ENCODE peak calls at places on chromosomes 7 and 10, in ten cellular contexts. X is brain microvascular endothelial cell; U is activated T-cell treated with anti-CD3 and anti-CD28 coated beads, Interleukin-2, amount 50 U/mL, for 1 hour; S is stimulated activated CD4-positive, alpha-beta T cell treated with anti-CD3 and anti-CD28 coated beads, Interleukin-4, amount 100 ng/mL, for 1 hour; B is neural progenitor cell; Q is stimulated activated CD8-positive, alpha-beta memory T cell treated with anti-CD3 and anti-CD28 coated beads, Interleukin-2, amount 100 ng/mL, for 1 hour; G is Panc1; W is astrocyte of the spinal cord; P is mesenteric fat pad; O is NCI-H1092 treated with DMSO at 0.1 percent for 48 hours. H is an unnamed sample.

GRCh38 chr10:4061441-4061951 is 276.5 kb upstream of the KLF6 start:
- DNase-seq in Q (no peak), W (no peak), G (no peak), P (no peak), U (no peak), X (no peak), B (no peak), O (no peak), S (no peak), H (peak)

GRCh38 chr10:6522230-6522629 is 57.8 kb downstream of the PRKCQ start:
- DNase-seq in Q (no peak), S (no peak), U (no peak), O (no peak), X (no peak), W (no peak), G (no peak), P (no peak), B (no peak), H (no peak)

GRCh38 chr7:155568335-155568660 is 21.9 kb upstream of the CNPY1 start:
- DNase-seq in G (no peak), O (no peak), W (no peak), P (no peak), X (no peak), Q (no peak), U (no peak), B (no peak), S (no peak), H (no peak)

GRCh38 chr10:3825244-3825643 is 40.2 kb upstream of the KLF6 start:
- DNase-seq in P (no peak), U (no peak), G (no peak), O (no peak), W (peak), S (no peak), Q (no peak), B (peak), X (peak), H (peak)

GRCh38 chr10:49164587-49165188 is 23.5 kb downstream of the TMEM273 start:
- DNase-seq in B (peak), W (peak), U (peak), O (peak), Q (no peak), G (peak), X (peak), P (no peak), S (peak), H (peak)

GRCh38 chr7:137970263-137970975 is 31.5 kb downstream of the CREB3L2 start:
- DNase-seq in G (no peak), W (peak), Q (no peak), S (no peak), X (peak), P (no peak), B (no peak), O (no peak), U (no peak), H (no peak)

GRCh38 chr7:67683628-67684027 is 687.0 kb downstream of the TYW1 start:
- DNase-seq in S (no peak), X (no peak), U (no peak), Q (no peak), B (no peak), G (no peak), O (no peak), W (no peak), P (no peak), H (no peak)

GRCh38 chr10:124699471-124700292 is 44.5 kb downstream of the FAM53B start:
- DNase-seq in B (no peak), W (no peak), Q (no peak), P (no peak), X (no peak), G (no peak), U (no peak), O (no peak), S (no peak), H (no peak)

GRCh38 chr10:74926791-74927585 is 100.6 kb downstream of the KAT6B start:
- DNase-seq in S (no peak), B (no peak), O (no peak), G (no peak), W (no peak), X (no peak), Q (no peak), P (no peak), U (no peak), H (no peak)

GRCh38 chr10:42111076-42111475 is 527.3 kb downstream of the ZNF33B start:
- DNase-seq in U (no peak), B (no peak), X (no peak), Q (no peak), W (no peak), G (no peak), O (no peak), P (no peak), S (no peak), H (no peak)

GRCh38 chr7:38428040-38428439 is 154.6 kb upstream of the TARP start:
- DNase-seq in P (no peak), G (no peak), U (no peak), O (no peak), B (no peak), S (no peak), W (no peak), X (no peak), Q (no peak), H (no peak)

GRCh38 chr7:31735991-31736982 is 49.3 kb downstream of the PPP1R17 start:
- DNase-seq in W (peak), B (peak), O (peak), U (no peak), X (peak), P (no peak), S (no peak), Q (no peak), G (peak), H (peak)

GRCh38 chr7:7719235-7719634 is 828 bp upstream of the RPA3 start:
- DNase-seq in B (no peak), G (peak), Q (no peak), W (peak), O (peak), S (peak), X (peak), U (no peak), P (no peak), H (no peak)

GRCh38 chr10:47025540-47026300 is 114.5 kb downstream of the PTPN20 start:
- DNase-seq in O (no peak), P (peak), Q (no peak), W (peak), S (no peak), B (no peak), X (peak), G (no peak), U (no peak), H (no peak)

GRCh38 chr7:92436843-92437445 is 10.3 kb upstream of the GATAD1 start:
- DNase-seq in P (no peak), X (no peak), B (no peak), O (no peak), U (no peak), W (no peak), S (no peak), Q (no peak), G (no peak), H (no peak)

GRCh38 chr7:26187380-26188290 is 12.9 kb downstream of the HNRNPA2B1 start:
- DNase-seq in O (no peak), Q (no peak), B (no peak), G (no peak), X (no peak), W (no peak), P (no peak), S (no peak), U (no peak), H (peak)

GRCh38 chr7:96685353-96685752 is 24.3 kb downstream of the SEM1 start:
- DNase-seq in B (no peak), Q (no peak), O (no peak), S (no peak), P (no peak), U (no peak), G (no peak), X (no peak), W (no peak), H (no peak)

GRCh38 chr10:47296941-47297340 is 3.1 kb upstream of the GDF10 start:
- DNase-seq in W (no peak), X (no peak), U (no peak), P (no peak), O (no peak), S (no peak), Q (no peak), B (no peak), G (no peak), H (no peak)

GRCh38 chr7:147400926-147401325 is 1189.6 kb upstream of the C7orf33 start:
- DNase-seq in O (no peak), W (no peak), U (no peak), G (no peak), P (no peak), X (no peak), Q (no peak), S (no peak), B (no peak), H (no peak)

GRCh38 chr7:147012670-147013069 is 896.1 kb downstream of the CNTNAP2 start:
- DNase-seq in Q (no peak), B (no peak), X (no peak), S (no peak), P (no peak), G (no peak), W (no peak), O (no peak), U (no peak), H (no peak)

GRCh38 chr7:124246262-124246863 is 213.5 kb upstream of the TMEM229A start:
- DNase-seq in X (no peak), Q (no peak), W (peak), U (no peak), O (no peak), S (no peak), B (no peak), G (no peak), P (no peak), H (no peak)

GRCh38 chr10:49596493-49596809 is 13.7 kb upstream of the SLC18A3 start:
- DNase-seq in Q (no peak), U (no peak), W (no peak), P (peak), S (no peak), O (no peak), G (no peak), B (no peak), X (no peak), H (no peak)

GRCh38 chr10:14453593-14453992 is 122.9 kb upstream of the FRMD4A start:
- DNase-seq in S (no peak), O (no peak), B (no peak), X (no peak), U (no peak), G (no peak), P (no peak), Q (no peak), W (no peak), H (no peak)

GRCh38 chr10:102645741-102646609 is 1.7 kb downstream of the TRIM8 start:
- DNase-seq in U (peak), G (peak), S (peak), X (peak), Q (peak), B (peak), W (peak), O (no peak), P (peak), H (peak)

GRCh38 chr7:150412016-150412415 is 32.9 kb downstream of the ZNF775 start:
- DNase-seq in X (no peak), U (no peak), G (no peak), Q (no peak), W (no peak), S (no peak), B (no peak), O (no peak), P (peak), H (no peak)

GRCh38 chr7:101968720-101969466 is 151.5 kb downstream of the CUX1 start:
- DNase-seq in Q (no peak), X (no peak), O (no peak), P (no peak), S (no peak), W (no peak), G (no peak), U (no peak), B (no peak), H (no peak)

GRCh38 chr7:100629117-100629711 is 12.1 kb downstream of the TFR2 start:
- DNase-seq in B (peak), U (no peak), G (no peak), P (no peak), S (peak), Q (no peak), W (no peak), O (no peak), X (no peak), H (peak)

GRCh38 chr10:80168111-80168511 is 35.6 kb downstream of the PLAC9 start:
- DNase-seq in W (no peak), G (no peak), O (no peak), S (no peak), Q (no peak), X (no peak), U (no peak), B (no peak), P (no peak), H (no peak)

GRCh38 chr7:83248000-83248399 is 85.3 kb upstream of the PCLO start:
- DNase-seq in X (no peak), U (no peak), O (no peak), B (no peak), Q (no peak), P (no peak), S (no peak), G (no peak), W (no peak), H (no peak)

H was measured in HT-29.